ENCODE peak calls at places on chromosomes 13 and 19, in nine cellular contexts. One of them, this sample, is unnamed.
A peak's percentile ranks its signal among the peaks of the same experiment; 100 is the strongest.

GRCh38 chr19:55536366-55536765 is 567 bp downstream of the SBK2 start:
- DNase-seq in GM23338: no peak
- DNase-seq in neural progenitor cell: no peak
- DNase-seq in GM23248: no peak
- DNase-seq in SK-N-SH: no peak
- DNase-seq in PC-3: no peak
- DNase-seq in HCT116: no peak
- DNase-seq in MM.1S: no peak
- DNase-seq in hepatocyte: no peak
- DNase-seq in this sample: no peak

GRCh38 chr19:49786432-49786831 is 19.6 kb downstream of the AP2A1 start:
- DNase-seq in GM23338: no peak
- DNase-seq in neural progenitor cell: no peak
- DNase-seq in GM23248: peak; percentile 90
- DNase-seq in SK-N-SH: no peak
- DNase-seq in PC-3: peak; percentile 70
- DNase-seq in HCT116: no peak
- DNase-seq in MM.1S: no peak
- DNase-seq in hepatocyte: no peak
- DNase-seq in this sample: no peak

GRCh38 chr19:14961956-14962685 is 17.5 kb downstream of the SLC1A6 start:
- DNase-seq in GM23338: no peak
- DNase-seq in neural progenitor cell: no peak
- DNase-seq in GM23248: no peak
- DNase-seq in SK-N-SH: no peak
- DNase-seq in PC-3: no peak
- DNase-seq in HCT116: no peak
- DNase-seq in MM.1S: no peak
- DNase-seq in hepatocyte: no peak
- DNase-seq in this sample: no peak

GRCh38 chr19:45901432-45901903 is 945 bp downstream of the MYPOP start:
- DNase-seq in GM23338: peak; percentile 35
- DNase-seq in neural progenitor cell: peak; percentile 62
- DNase-seq in GM23248: peak; percentile 80
- DNase-seq in SK-N-SH: peak; percentile 71
- DNase-seq in PC-3: no peak
- DNase-seq in HCT116: no peak
- DNase-seq in MM.1S: no peak
- DNase-seq in hepatocyte: peak; percentile 76
- DNase-seq in this sample: no peak

GRCh38 chr19:49497047-49497789 is 984 bp downstream of the RPS11 start:
- DNase-seq in GM23338: peak; percentile 78
- DNase-seq in neural progenitor cell: peak; percentile 69
- DNase-seq in GM23248: peak; percentile 89
- DNase-seq in SK-N-SH: peak; percentile 68
- DNase-seq in PC-3: peak; percentile 65
- DNase-seq in HCT116: no peak
- DNase-seq in MM.1S: peak; percentile 62
- DNase-seq in hepatocyte: peak; percentile 83
- DNase-seq in this sample: peak; percentile 86

GRCh38 chr19:17739121-17739875 is 12.0 kb upstream of the FCHO1 start:
- DNase-seq in GM23338: peak; percentile 52
- DNase-seq in neural progenitor cell: no peak
- DNase-seq in GM23248: no peak
- DNase-seq in SK-N-SH: peak; percentile 22
- DNase-seq in PC-3: no peak
- DNase-seq in HCT116: no peak
- DNase-seq in MM.1S: no peak
- DNase-seq in hepatocyte: no peak
- DNase-seq in this sample: peak; percentile 80

GRCh38 chr13:102721800-102722231 is 27.0 kb upstream of the METTL21C start:
- DNase-seq in GM23338: no peak
- DNase-seq in neural progenitor cell: no peak
- DNase-seq in GM23248: peak; percentile 69
- DNase-seq in SK-N-SH: no peak
- DNase-seq in PC-3: no peak
- DNase-seq in HCT116: no peak
- DNase-seq in MM.1S: no peak
- DNase-seq in hepatocyte: no peak
- DNase-seq in this sample: no peak

GRCh38 chr19:38213911-38214625 is 10.0 kb downstream of the DPF1 start:
- DNase-seq in GM23338: peak; percentile 70
- DNase-seq in neural progenitor cell: peak; percentile 52
- DNase-seq in GM23248: peak; percentile 85
- DNase-seq in SK-N-SH: no peak
- DNase-seq in PC-3: peak; percentile 18
- DNase-seq in HCT116: no peak
- DNase-seq in MM.1S: peak; percentile 65
- DNase-seq in hepatocyte: no peak
- DNase-seq in this sample: no peak

GRCh38 chr19:49110567-49110966 is 3.6 kb upstream of the LIN7B start:
- DNase-seq in GM23338: no peak
- DNase-seq in neural progenitor cell: no peak
- DNase-seq in GM23248: peak; percentile 79
- DNase-seq in SK-N-SH: no peak
- DNase-seq in PC-3: no peak
- DNase-seq in HCT116: no peak
- DNase-seq in MM.1S: no peak
- DNase-seq in hepatocyte: no peak
- DNase-seq in this sample: no peak

GRCh38 chr13:110723598-110723997 is 10.1 kb downstream of the ING1 start:
- DNase-seq in GM23338: no peak
- DNase-seq in neural progenitor cell: no peak
- DNase-seq in GM23248: no peak
- DNase-seq in SK-N-SH: no peak
- DNase-seq in PC-3: no peak
- DNase-seq in HCT116: no peak
- DNase-seq in MM.1S: no peak
- DNase-seq in hepatocyte: no peak
- DNase-seq in this sample: no peak

GRCh38 chr19:12872941-12873890 is 8.0 kb downstream of the DNASE2 start:
- DNase-seq in GM23338: peak; percentile 97
- DNase-seq in neural progenitor cell: peak; percentile 21
- DNase-seq in GM23248: peak; percentile 57
- DNase-seq in SK-N-SH: peak; percentile 83
- DNase-seq in PC-3: peak; percentile 91
- DNase-seq in HCT116: no peak
- DNase-seq in MM.1S: peak; percentile 25
- DNase-seq in hepatocyte: peak; percentile 35
- DNase-seq in this sample: peak; percentile 74

GRCh38 chr19:35142531-35143230 is 374 bp upstream of the FXYD7 start:
- DNase-seq in GM23338: peak; percentile 91
- DNase-seq in neural progenitor cell: peak; percentile 84
- DNase-seq in GM23248: no peak
- DNase-seq in SK-N-SH: peak; percentile 91
- DNase-seq in PC-3: peak; percentile 63
- DNase-seq in HCT116: no peak
- DNase-seq in MM.1S: peak; percentile 47
- DNase-seq in hepatocyte: peak; percentile 72
- DNase-seq in this sample: peak; percentile 77

GRCh38 chr19:19294914-19295313 is 21.8 kb upstream of the TM6SF2 start:
- DNase-seq in GM23338: no peak
- DNase-seq in neural progenitor cell: no peak
- DNase-seq in GM23248: no peak
- DNase-seq in SK-N-SH: no peak
- DNase-seq in PC-3: no peak
- DNase-seq in HCT116: no peak
- DNase-seq in MM.1S: no peak
- DNase-seq in hepatocyte: no peak
- DNase-seq in this sample: no peak

GRCh38 chr13:27482996-27483395 is 32.6 kb upstream of the MTIF3 start:
- DNase-seq in GM23338: no peak
- DNase-seq in neural progenitor cell: no peak
- DNase-seq in GM23248: no peak
- DNase-seq in SK-N-SH: no peak
- DNase-seq in PC-3: no peak
- DNase-seq in HCT116: no peak
- DNase-seq in MM.1S: peak; percentile 9
- DNase-seq in hepatocyte: no peak
- DNase-seq in this sample: peak; percentile 76

GRCh38 chr19:33444238-33444992 is 70.9 kb downstream of the CEBPG start:
- DNase-seq in GM23338: no peak
- DNase-seq in neural progenitor cell: no peak
- DNase-seq in GM23248: no peak
- DNase-seq in SK-N-SH: no peak
- DNase-seq in PC-3: no peak
- DNase-seq in HCT116: no peak
- DNase-seq in MM.1S: no peak
- DNase-seq in hepatocyte: no peak
- DNase-seq in this sample: no peak

GRCh38 chr19:7010722-7011593 is 10.3 kb downstream of the MBD3L2B start:
- DNase-seq in GM23338: no peak
- DNase-seq in neural progenitor cell: no peak
- DNase-seq in GM23248: no peak
- DNase-seq in SK-N-SH: no peak
- DNase-seq in PC-3: no peak
- DNase-seq in HCT116: no peak
- DNase-seq in MM.1S: peak; percentile 38
- DNase-seq in hepatocyte: no peak
- DNase-seq in this sample: no peak

GRCh38 chr13:100512422-100512821 is 76.2 kb downstream of the GGACT start:
- DNase-seq in GM23338: no peak
- DNase-seq in neural progenitor cell: no peak
- DNase-seq in GM23248: no peak
- DNase-seq in SK-N-SH: no peak
- DNase-seq in PC-3: no peak
- DNase-seq in HCT116: peak; percentile 22
- DNase-seq in MM.1S: no peak
- DNase-seq in hepatocyte: no peak
- DNase-seq in this sample: no peak

GRCh38 chr19:35444735-35445134 is 3.3 kb upstream of the FFAR2 start:
- DNase-seq in GM23338: no peak
- DNase-seq in neural progenitor cell: no peak
- DNase-seq in GM23248: no peak
- DNase-seq in SK-N-SH: no peak
- DNase-seq in PC-3: no peak
- DNase-seq in HCT116: no peak
- DNase-seq in MM.1S: no peak
- DNase-seq in hepatocyte: no peak
- DNase-seq in this sample: no peak

GRCh38 chr13:109331898-109332297 is 454.5 kb downstream of the IRS2 start:
- DNase-seq in GM23338: peak; percentile 17
- DNase-seq in neural progenitor cell: no peak
- DNase-seq in GM23248: peak; percentile 60
- DNase-seq in SK-N-SH: peak; percentile 50
- DNase-seq in PC-3: peak; percentile 42
- DNase-seq in HCT116: no peak
- DNase-seq in MM.1S: peak; percentile 37
- DNase-seq in hepatocyte: peak; percentile 78
- DNase-seq in this sample: no peak

GRCh38 chr13:93948523-93948922 is 531.0 kb downstream of the DCT start:
- DNase-seq in GM23338: no peak
- DNase-seq in neural progenitor cell: no peak
- DNase-seq in GM23248: no peak
- DNase-seq in SK-N-SH: no peak
- DNase-seq in PC-3: no peak
- DNase-seq in HCT116: no peak
- DNase-seq in MM.1S: no peak
- DNase-seq in hepatocyte: no peak
- DNase-seq in this sample: no peak

DNA sequence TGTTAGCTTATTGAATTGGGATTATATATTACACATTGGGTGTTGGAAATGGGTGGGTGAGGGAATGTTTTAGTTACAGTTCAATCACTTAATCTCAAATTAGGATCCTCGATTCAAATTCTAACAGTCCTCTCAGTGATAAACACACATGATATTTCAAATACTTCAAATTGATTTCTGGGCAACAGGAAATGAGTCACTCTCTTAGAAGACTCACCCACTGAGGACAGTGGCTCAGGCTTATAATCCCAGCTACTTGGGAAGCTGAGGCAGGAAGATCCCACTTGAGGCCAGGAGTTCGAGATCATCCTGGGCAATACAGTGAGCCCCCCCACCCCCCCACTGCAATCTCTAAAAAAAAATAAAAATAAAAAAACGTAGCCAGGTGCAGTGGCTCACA is 435.3 kb downstream of the KLF12 start:
- DNase-seq in GM23338: no peak
- DNase-seq in neural progenitor cell: no peak
- DNase-seq in GM23248: peak; percentile 22
- DNase-seq in SK-N-SH: no peak
- DNase-seq in PC-3: no peak
- DNase-seq in HCT116: no peak
- DNase-seq in MM.1S: no peak
- DNase-seq in hepatocyte: no peak
- DNase-seq in this sample: no peak
- H3K4me3 ChIP-seq in GM23338: no peak overlapping the region
- H3K4me3 ChIP-seq in neural progenitor cell: no peak overlapping the region
- H3K4me3 ChIP-seq in GM23248: no peak overlapping the region
- H3K4me3 ChIP-seq in SK-N-SH: no peak overlapping the region
- H3K4me3 ChIP-seq in PC-3: no peak overlapping the region
- H3K4me3 ChIP-seq in HCT116: no peak overlapping the region
- H3K4me3 ChIP-seq in MM.1S: no peak overlapping the region
- H3K4me3 ChIP-seq in hepatocyte: no peak overlapping the region
- H3K4me3 ChIP-seq in this sample: no peak overlapping the region

DNA sequence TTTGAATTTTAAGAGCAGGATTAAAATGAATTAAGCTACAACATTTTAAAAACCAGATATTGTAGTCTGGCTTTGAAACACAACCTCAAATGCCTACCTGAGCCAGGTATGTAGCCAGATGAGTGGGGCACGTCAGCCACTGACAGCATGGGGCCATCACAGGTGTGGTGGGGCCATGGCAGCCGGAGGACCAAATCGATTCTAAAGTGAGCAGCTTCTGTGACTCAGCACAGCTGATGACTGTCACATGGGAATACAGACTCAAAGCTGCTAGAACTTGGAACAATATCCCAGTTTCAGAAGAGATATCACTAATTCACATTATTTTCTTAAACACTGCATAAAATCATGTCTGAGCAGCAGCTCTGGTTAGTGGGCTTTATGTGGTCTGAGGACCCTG is 52.8 kb downstream of the SERP2 start:
- DNase-seq in GM23338: no peak
- DNase-seq in neural progenitor cell: no peak
- DNase-seq in GM23248: peak; percentile 19
- DNase-seq in SK-N-SH: no peak
- DNase-seq in PC-3: no peak
- DNase-seq in HCT116: no peak
- DNase-seq in MM.1S: no peak
- DNase-seq in hepatocyte: no peak
- DNase-seq in this sample: no peak
- H3K4me1 ChIP-seq in GM23338: no peaks in the 10 kb centered on the region
- H3K4me1 ChIP-seq in neural progenitor cell: peaks cover 4% of the 10 kb centered on the region
- H3K4me1 ChIP-seq in GM23248: no peaks in the 10 kb centered on the region
- H3K4me1 ChIP-seq in SK-N-SH: no peaks in the 10 kb centered on the region
- H3K4me1 ChIP-seq in PC-3: no peaks in the 10 kb centered on the region
- H3K4me1 ChIP-seq in HCT116: peaks cover 7% of the 10 kb centered on the region
- H3K4me1 ChIP-seq in MM.1S: no peaks in the 10 kb centered on the region
- H3K4me1 ChIP-seq in hepatocyte: peaks cover 8% of the 10 kb centered on the region
- H3K4me1 ChIP-seq in this sample: no peaks in the 10 kb centered on the region

GRCh38 chr13:23724196-23724970 is 154.2 kb downstream of the TNFRSF19 start:
- DNase-seq in GM23338: peak; percentile 21
- DNase-seq in neural progenitor cell: no peak
- DNase-seq in GM23248: peak; percentile 67
- DNase-seq in SK-N-SH: no peak
- DNase-seq in PC-3: peak; percentile 49
- DNase-seq in HCT116: no peak
- DNase-seq in MM.1S: no peak
- DNase-seq in hepatocyte: no peak
- DNase-seq in this sample: no peak
- TF ChIP-seq EZH2phosphoT487 in GM23338: no peak
- TF ChIP-seq EZH2phosphoT487 in neural progenitor cell: no peak
- TF ChIP-seq EZH2phosphoT487 in GM23248: no peak
- TF ChIP-seq EZH2phosphoT487 in SK-N-SH: no peak
- TF ChIP-seq EZH2phosphoT487 in PC-3: no peak
- TF ChIP-seq EZH2phosphoT487 in HCT116: no peak
- TF ChIP-seq EZH2phosphoT487 in MM.1S: no peak
- TF ChIP-seq EZH2phosphoT487 in hepatocyte: no peak
- TF ChIP-seq EZH2phosphoT487 in this sample: no peak

GRCh38 chr19:2045501-2046045 is 5.5 kb downstream of the MKNK2 start:
- DNase-seq in GM23338: no peak
- DNase-seq in neural progenitor cell: no peak
- DNase-seq in GM23248: no peak
- DNase-seq in SK-N-SH: no peak
- DNase-seq in PC-3: no peak
- DNase-seq in HCT116: no peak
- DNase-seq in MM.1S: no peak
- DNase-seq in hepatocyte: peak; percentile 4
- DNase-seq in this sample: no peak
- H3K4me3 ChIP-seq in GM23338: no peak overlapping the region
- H3K4me3 ChIP-seq in neural progenitor cell: no peak overlapping the region
- H3K4me3 ChIP-seq in GM23248: no peak overlapping the region
- H3K4me3 ChIP-seq in SK-N-SH: no peak overlapping the region
- H3K4me3 ChIP-seq in PC-3: no peak overlapping the region
- H3K4me3 ChIP-seq in HCT116: no peak overlapping the region
- H3K4me3 ChIP-seq in MM.1S: no peak overlapping the region
- H3K4me3 ChIP-seq in hepatocyte: no peak overlapping the region
- H3K4me3 ChIP-seq in this sample: no peak overlapping the region

This sample was measured in OCI-LY7.